ENCODE peak calls at places on chromosomes 12 and 14, in four cellular contexts. Y, G, E and P are unnamed samples.

GRCh38 chr14:22699801-22700564 is 55.8 kb upstream of the OR6J1 start:
- DNase-seq in E (no peak), Y (no peak), G (no peak), P (no peak)

GRCh38 chr12:63306476-63306875 is 155.5 kb upstream of the AVPR1A start:
- DNase-seq in E (no peak), Y (no peak), G (no peak), P (no peak)

GRCh38 chr12:90899456-90900182 is 55.4 kb downstream of the CCER1 start:
- DNase-seq in E (no peak), Y (no peak), G (no peak), P (no peak)

GRCh38 chr12:30630378-30631285 is 65.0 kb downstream of the IPO8 start:
- DNase-seq in Y (no peak), G (no peak), E (no peak), P (no peak)

GRCh38 chr12:113040722-113041168 is 15.8 kb upstream of the DTX1 start:
- DNase-seq in Y (no peak), G (peak; percentile 75), E (peak; percentile 82), P (peak; percentile 83)

GRCh38 chr14:76201162-76201561 is 49.4 kb downstream of the GPATCH2L start:
- DNase-seq in E (peak; percentile 54), Y (no peak), G (no peak), P (no peak)

GRCh38 chr14:58354817-58355216 is 40.9 kb upstream of the TOMM20L start:
- DNase-seq in G (no peak), E (no peak), Y (no peak), P (no peak)

GRCh38 chr12:67091204-67091603 is 178.0 kb upstream of the CAND1 start:
- DNase-seq in E (no peak), Y (no peak), G (no peak), P (no peak)

GRCh38 chr12:46071769-46072624 is 81.6 kb upstream of the SCAF11 start:
- DNase-seq in Y (peak; percentile 73), G (peak; percentile 47), E (peak; percentile 68), P (no peak)
- H3K27ac ChIP-seq in Y (peak overlapping the region; percentile 54), G (no peak overlapping the region), E (peak overlapping the region; percentile 30), P (no peak overlapping the region)

GRCh38 chr14:20742132-20742531 is 3.6 kb upstream of the EDDM3A start:
- DNase-seq in G (no peak), Y (no peak), E (no peak), P (no peak)

GRCh38 chr14:20750194-20750593 is 4.5 kb downstream of the EDDM3A start:
- DNase-seq in E (no peak), G (no peak), Y (no peak), P (no peak)

GRCh38 chr14:20743556-20743955 is 2.1 kb upstream of the EDDM3A start:
- DNase-seq in Y (no peak), E (no peak), G (no peak), P (no peak)

GRCh38 chr14:20748439-20748838 is 2.8 kb downstream of the EDDM3A start:
- DNase-seq in E (no peak), G (no peak), Y (no peak), P (no peak)

DNA sequence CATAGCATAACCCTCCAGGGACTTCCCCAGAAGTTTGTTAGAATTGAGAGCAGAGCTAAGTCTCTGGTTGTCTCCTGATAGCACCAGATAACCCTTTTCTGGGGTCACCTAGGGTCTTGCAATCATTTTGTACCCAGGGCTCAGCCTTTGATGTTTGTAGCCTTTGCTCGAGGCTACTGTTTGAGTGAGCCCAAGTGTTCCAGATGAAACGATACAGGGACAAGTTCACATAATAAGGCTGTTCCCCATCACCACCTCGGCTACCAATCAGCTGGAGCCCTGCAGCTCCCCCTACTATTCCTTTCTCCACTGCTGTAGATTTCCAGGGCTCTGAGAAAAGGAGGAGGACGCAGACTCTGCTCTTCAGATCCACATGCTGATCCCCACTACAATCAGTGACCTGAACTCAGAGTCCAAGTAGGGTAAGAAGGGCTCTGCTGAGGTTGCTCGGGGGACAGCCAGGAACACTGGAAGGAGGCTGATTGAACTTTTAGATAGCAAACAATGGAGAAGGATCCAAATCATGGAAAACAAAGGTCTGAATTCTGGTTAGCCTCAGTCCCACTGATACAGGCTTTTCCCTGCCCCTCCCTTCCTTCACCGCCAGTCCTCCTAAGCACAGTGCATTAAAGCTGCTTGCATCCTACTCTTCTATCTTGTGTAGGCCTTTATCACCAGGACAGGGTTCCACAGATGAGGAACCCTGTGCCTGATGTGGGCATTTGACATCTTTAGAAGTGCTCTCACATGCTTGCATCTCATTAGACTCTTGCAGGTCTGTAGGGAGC is at the start of gene EDDM3A:
- DNase-seq in E (no peak), Y (no peak), G (no peak), P (no peak)
- H3K4me1 ChIP-seq in E (no peaks in the 10 kb centered on the region), Y (no peaks in the 10 kb centered on the region), G (no peaks in the 10 kb centered on the region), P (no peaks in the 10 kb centered on the region)

GRCh38 chr12:124563809-124564208 is 3.6 kb downstream of the NCOR2 start:
- DNase-seq in Y (no peak), E (no peak), G (no peak), P (no peak)
- H3K27ac ChIP-seq in Y (peak overlapping the region; percentile 45), E (peak overlapping the region; percentile 99), G (no peak overlapping the region), P (no peak overlapping the region)

GRCh38 chr12:123058980-123059379 is 78.5 kb downstream of the ARL6IP4 start:
- DNase-seq in E (no peak), Y (no peak), G (no peak), P (no peak)
- H3K4me1 ChIP-seq in E (peaks cover 32% of the 10 kb centered on the region), Y (peaks cover 36% of the 10 kb centered on the region), G (peaks cover 64% of the 10 kb centered on the region), P (peaks cover 71% of the 10 kb centered on the region)

GRCh38 chr14:91754185-91754584 is 22.3 kb upstream of the CATSPERB start:
- DNase-seq in Y (no peak), G (no peak), E (no peak), P (no peak)

GRCh38 chr14:91752956-91753355 is 21.1 kb upstream of the CATSPERB start:
- DNase-seq in Y (no peak), E (no peak), G (no peak), P (no peak)

GRCh38 chr14:91755560-91755959 is 23.7 kb upstream of the CATSPERB start:
- DNase-seq in E (peak; percentile 74), G (no peak), Y (no peak), P (no peak)

GRCh38 chr14:91753501-91754128 is 21.7 kb upstream of the CATSPERB start:
- DNase-seq in G (no peak), E (no peak), Y (no peak), P (no peak)

GRCh38 chr14:91754819-91755218 is 22.9 kb upstream of the CATSPERB start:
- DNase-seq in E (peak; percentile 27), Y (no peak), G (no peak), P (no peak)
- H3K27ac ChIP-seq in E (peak overlapping the region; percentile 65), Y (no peak overlapping the region), G (peak overlapping the region; percentile 64), P (no peak overlapping the region)

DNA sequence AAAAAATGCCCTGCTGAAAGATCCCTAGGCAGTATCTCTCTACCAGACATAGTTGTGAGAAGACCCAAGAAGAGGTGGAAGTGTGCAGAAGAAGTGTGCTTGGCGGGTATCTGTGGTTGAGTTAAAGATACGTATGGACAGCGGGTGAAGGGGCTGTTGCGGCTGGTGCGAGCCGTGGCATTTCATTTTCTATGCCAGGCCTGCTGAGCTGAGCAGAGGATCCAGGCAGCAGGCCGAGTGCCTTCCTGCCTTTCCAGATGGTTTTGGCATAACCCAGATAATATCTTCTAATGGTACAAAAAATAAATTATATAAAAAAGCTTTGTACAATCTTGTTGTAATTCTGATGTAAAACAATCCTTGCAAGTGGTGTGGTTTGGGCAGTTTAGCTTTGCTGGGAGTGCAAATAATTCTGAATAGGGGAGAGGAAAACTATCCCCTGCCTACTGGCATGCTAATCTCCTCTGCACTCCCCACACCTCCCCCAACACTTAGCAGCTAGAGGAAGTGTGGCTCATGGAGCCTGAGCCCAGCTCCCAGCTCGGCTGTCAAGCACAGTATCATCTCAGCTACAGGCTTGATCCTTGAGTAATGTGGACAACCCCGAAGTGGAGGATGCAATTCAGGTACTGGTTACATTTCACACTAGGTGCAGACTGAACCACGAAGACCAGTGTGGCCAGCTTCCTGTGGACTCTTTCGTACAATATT is 168.9 kb downstream of the VRK1 start:
- DNase-seq in Y (peak; percentile 8), G (no peak), E (no peak), P (no peak)
- H3K4me1 ChIP-seq in Y (no peaks in the 10 kb centered on the region), G (no peaks in the 10 kb centered on the region), E (no peaks in the 10 kb centered on the region), P (no peaks in the 10 kb centered on the region)